ENCODE peak calls at places on chromosome 9, in four cellular contexts. E, T, F and Z are unnamed samples.

GRCh38 chr9:132172185-132172584 is 10.3 kb downstream of the NTNG2 start:
- DNase-seq in E (no peak), T (no peak), F (no peak), Z (no peak)

GRCh38 chr9:92506184-92506857 is 24.0 kb upstream of the ASPN start:
- DNase-seq in E (no peak), T (peak), F (no peak), Z (peak)

GRCh38 chr9:134564431-134565170 is 77.0 kb upstream of the COL5A1 start:
- DNase-seq in E (no peak), T (peak), F (peak), Z (peak)

GRCh38 chr9:86773437-86773836 is 173.9 kb downstream of the GAS1 start:
- DNase-seq in E (no peak), T (no peak), F (no peak), Z (no peak)

GRCh38 chr9:5557606-5558587 is 47.6 kb downstream of the PDCD1LG2 start:
- DNase-seq in E (peak), T (peak), F (no peak), Z (peak)

GRCh38 chr9:88983865-88984542 is 7.3 kb upstream of the S1PR3 start:
- DNase-seq in E (no peak), T (no peak), F (no peak), Z (no peak)

GRCh38 chr9:38144421-38144820 is 75.4 kb upstream of the SHB start:
- DNase-seq in E (no peak), T (peak), F (no peak), Z (no peak)

GRCh38 chr9:84744726-84745125 is 75.2 kb downstream of the NTRK2 start:
- DNase-seq in E (no peak), T (no peak), F (no peak), Z (no peak)

GRCh38 chr9:42852133-42852532 is 668.7 kb downstream of the SPATA31A6 start:
- DNase-seq in E (no peak), T (peak), F (peak), Z (peak)

GRCh38 chr9:98712987-98713386 is 4.3 kb upstream of the GABBR2 start:
- DNase-seq in E (no peak), T (no peak), F (no peak), Z (no peak)

GRCh38 chr9:112867275-112867991 is 23.2 kb downstream of the SLC46A2 start:
- DNase-seq in E (no peak), T (peak), F (no peak), Z (peak)

GRCh38 chr9:118059520-118060278 is 355.5 kb downstream of the TLR4 start:
- DNase-seq in E (no peak), T (peak), F (peak), Z (peak)

GRCh38 chr9:87259543-87259942 is 238.1 kb upstream of the DAPK1 start:
- DNase-seq in E (no peak), T (peak), F (no peak), Z (peak)

GRCh38 chr9:211036-211435 is 3.6 kb upstream of the DOCK8 start:
- DNase-seq in E (no peak), T (no peak), F (no peak), Z (no peak)

GRCh38 chr9:16294371-16294770 is 576.1 kb downstream of the BNC2 start:
- DNase-seq in E (no peak), T (peak), F (no peak), Z (peak)

GRCh38 chr9:127049044-127049443 is 73.4 kb downstream of the ANGPTL2 start:
- DNase-seq in E (no peak), T (peak), F (no peak), Z (peak)

GRCh38 chr9:14198544-14199510 is 115.1 kb downstream of the NFIB start:
- DNase-seq in E (no peak), T (peak), F (no peak), Z (peak)

GRCh38 chr9:84216151-84216550 is 124.4 kb downstream of the SLC28A3 start:
- DNase-seq in E (no peak), T (no peak), F (no peak), Z (no peak)

GRCh38 chr9:303502-303901 is 88.8 kb downstream of the DOCK8 start:
- DNase-seq in E (no peak), T (no peak), F (no peak), Z (no peak)

GRCh38 chr9:121686930-121687541 is 35.6 kb downstream of the DAB2IP start:
- DNase-seq in E (no peak), T (peak), F (peak), Z (peak)

GRCh38 chr9:107049046-107049824 is 186.3 kb downstream of the ZNF462 start:
- DNase-seq in E (no peak), T (peak), F (no peak), Z (no peak)

GRCh38 chr9:130041648-130042405 is 1.2 kb downstream of the FNBP1 start:
- DNase-seq in E (no peak), T (peak), F (peak), Z (peak)